ENCODE peak calls at places on chromosomes 7 and 10, in seven cellular contexts. X, G, J, R, T, C and K are unnamed samples.

GRCh38 chr10:22556774-22557173 is 157.6 kb downstream of the PIP4K2A start:
- DNase-seq in R (no peak), G (no peak), J (no peak), T (no peak), C (no peak), X (no peak), K (no peak)

GRCh38 chr10:101566333-101567164 is 21.5 kb downstream of the POLL start:
- DNase-seq in J (no peak), X (no peak), R (peak), C (peak), G (no peak), T (peak), K (peak)

GRCh38 chr10:43671659-43672555 is 23.2 kb upstream of the ZNF32 start:
- DNase-seq in G (peak), C (no peak), X (peak), T (no peak), R (peak), J (peak), K (no peak)

GRCh38 chr7:83547526-83547925 is 101.4 kb downstream of the SEMA3E start:
- DNase-seq in R (no peak), G (peak), T (no peak), C (peak), X (peak), J (peak), K (no peak)

GRCh38 chr10:51117053-51117660 is 42.9 kb downstream of the PRKG1 start:
- DNase-seq in C (no peak), R (no peak), T (no peak), X (no peak), J (peak), G (peak), K (no peak)

GRCh38 chr10:120750167-120750566 is 101.0 kb upstream of the WDR11 start:
- DNase-seq in J (no peak), G (no peak), X (no peak), R (no peak), C (no peak), T (no peak), K (no peak)

GRCh38 chr7:131683536-131684125 is 127.2 kb upstream of the PODXL start:
- DNase-seq in J (no peak), R (no peak), T (no peak), C (no peak), G (no peak), X (no peak), K (peak)

GRCh38 chr10:97163646-97164535 is 21.9 kb downstream of the SLIT1 start:
- DNase-seq in J (no peak), C (no peak), X (no peak), T (no peak), R (no peak), G (no peak), K (no peak)

GRCh38 chr7:43691611-43692010 is 37.7 kb downstream of the COA1 start:
- DNase-seq in R (no peak), X (no peak), C (no peak), J (no peak), T (no peak), G (no peak), K (no peak)

GRCh38 chr10:119253433-119254174 is 46.2 kb downstream of the GRK5 start:
- DNase-seq in C (no peak), J (peak), G (peak), X (peak), R (no peak), T (peak), K (no peak)

GRCh38 chr10:36621346-36621745 is 504.1 kb upstream of the ANKRD30A start:
- DNase-seq in G (peak), R (no peak), J (peak), X (peak), T (no peak), C (no peak), K (no peak)

GRCh38 chr10:43209064-43209455 is 57.8 kb downstream of the RASGEF1A start:
- DNase-seq in X (no peak), G (no peak), T (peak), J (no peak), R (no peak), C (no peak), K (peak)

GRCh38 chr10:102509387-102509786 is 5.6 kb downstream of the SUFU start:
- DNase-seq in X (peak), T (no peak), R (no peak), J (peak), C (no peak), G (peak), K (no peak)

GRCh38 chr10:14839305-14839695 is 1.2 kb downstream of the HSPA14 start:
- DNase-seq in G (no peak), R (no peak), X (peak), J (peak), T (no peak), C (no peak), K (no peak)

GRCh38 chr7:150971242-150972048 is 6.7 kb downstream of the KCNH2 start:
- DNase-seq in R (no peak), T (no peak), C (no peak), J (no peak), G (no peak), X (no peak), K (no peak)

GRCh38 chr10:28991326-28991725 is 297.5 kb upstream of the LYZL1 start:
- DNase-seq in C (no peak), J (peak), X (no peak), G (peak), R (no peak), T (no peak), K (no peak)

GRCh38 chr10:124523301-124523871 is 61.8 kb downstream of the LHPP start:
- DNase-seq in G (no peak), X (no peak), J (no peak), T (no peak), R (no peak), C (no peak), K (no peak)

GRCh38 chr7:66356277-66356721 is 151.2 kb downstream of the TPST1 start:
- DNase-seq in T (no peak), C (no peak), G (peak), J (no peak), X (peak), R (no peak), K (no peak)

GRCh38 chr10:72785422-72785818 is 93.5 kb downstream of the MCU start:
- DNase-seq in T (no peak), R (no peak), J (no peak), X (no peak), G (no peak), C (no peak), K (no peak)

GRCh38 chr10:94043431-94043990 is 49.8 kb downstream of the PLCE1 start:
- DNase-seq in J (no peak), X (no peak), G (no peak), C (no peak), T (no peak), R (no peak), K (no peak)

GRCh38 chr10:31526681-31527080 is 207.7 kb downstream of the ZEB1 start:
- DNase-seq in G (peak), J (peak), R (no peak), X (peak), T (no peak), C (no peak), K (no peak)

GRCh38 chr10:5550621-5551530 is 26.1 kb downstream of the CALML3 start:
- DNase-seq in R (no peak), J (peak), G (peak), X (peak), C (no peak), T (no peak), K (peak)

GRCh38 chr7:106329971-106330733 is 45.4 kb upstream of the NAMPT start:
- DNase-seq in X (peak), C (no peak), R (no peak), J (peak), T (no peak), G (peak), K (no peak)

GRCh38 chr10:129761573-129761972 is 202.5 kb downstream of the EBF3 start:
- DNase-seq in R (peak), G (no peak), C (no peak), X (no peak), T (peak), J (no peak), K (peak)

GRCh38 chr10:98246911-98247820 is 20.8 kb downstream of the LOXL4 start:
- DNase-seq in T (no peak), J (no peak), G (no peak), C (no peak), X (no peak), R (no peak), K (no peak)

GRCh38 chr7:41612386-41612785 is 90.5 kb downstream of the INHBA start:
- DNase-seq in X (no peak), R (no peak), T (no peak), G (no peak), C (no peak), J (no peak), K (no peak)